ENCODE peak calls at places on chromosomes 1 and 21, in six cellular contexts. One of them, this sample, is unnamed.

GRCh38 chr1:53526451-53527101 is 67.4 kb downstream of the DMRTB1 start:
- DNase-seq in pancreas: no peak
- DNase-seq in OCI-LY7: no peak
- DNase-seq in LNCaP clone FGC: no peak
- DNase-seq in CD8-positive, alpha-beta T cell: no peak
- DNase-seq in IMR-90: peak; percentile 88
- DNase-seq in this sample: no peak

GRCh38 chr1:19504796-19505693 is 19.7 kb upstream of the CAPZB start:
- DNase-seq in IMR-90: peak; percentile 95
- DNase-seq in LNCaP clone FGC: peak; percentile 70
- DNase-seq in pancreas: no peak
- DNase-seq in OCI-LY7: no peak
- DNase-seq in CD8-positive, alpha-beta T cell: no peak
- DNase-seq in this sample: peak; percentile 55

GRCh38 chr1:11790101-11790879 is 15.5 kb downstream of the MTHFR start:
- DNase-seq in OCI-LY7: no peak
- DNase-seq in CD8-positive, alpha-beta T cell: no peak
- DNase-seq in LNCaP clone FGC: no peak
- DNase-seq in IMR-90: no peak
- DNase-seq in pancreas: no peak
- DNase-seq in this sample: no peak

GRCh38 chr1:110245876-110246620 is 35.9 kb downstream of the KCNC4 start:
- DNase-seq in OCI-LY7: no peak
- DNase-seq in LNCaP clone FGC: peak; percentile 56
- DNase-seq in pancreas: no peak
- DNase-seq in CD8-positive, alpha-beta T cell: no peak
- DNase-seq in IMR-90: no peak
- DNase-seq in this sample: no peak

GRCh38 chr1:68331117-68331865 is 99.0 kb upstream of the WLS start:
- DNase-seq in pancreas: no peak
- DNase-seq in CD8-positive, alpha-beta T cell: no peak
- DNase-seq in LNCaP clone FGC: no peak
- DNase-seq in OCI-LY7: no peak
- DNase-seq in IMR-90: peak; percentile 97
- DNase-seq in this sample: peak; percentile 66

GRCh38 chr1:156571261-156571958 is 955 bp downstream of the IQGAP3 start:
- DNase-seq in pancreas: no peak
- DNase-seq in CD8-positive, alpha-beta T cell: no peak
- DNase-seq in LNCaP clone FGC: no peak
- DNase-seq in OCI-LY7: no peak
- DNase-seq in IMR-90: peak; percentile 96
- DNase-seq in this sample: peak; percentile 62

GRCh38 chr1:244802041-244802440 is 33.4 kb upstream of the COX20 start:
- DNase-seq in LNCaP clone FGC: no peak
- DNase-seq in CD8-positive, alpha-beta T cell: no peak
- DNase-seq in pancreas: peak; percentile 41
- DNase-seq in OCI-LY7: no peak
- DNase-seq in IMR-90: no peak
- DNase-seq in this sample: no peak

GRCh38 chr1:71191520-71191919 is 110.7 kb upstream of the ZRANB2 start:
- DNase-seq in OCI-LY7: no peak
- DNase-seq in pancreas: no peak
- DNase-seq in IMR-90: no peak
- DNase-seq in CD8-positive, alpha-beta T cell: no peak
- DNase-seq in LNCaP clone FGC: no peak
- DNase-seq in this sample: no peak

GRCh38 chr1:41557751-41558455 is 73.4 kb upstream of the EDN2 start:
- DNase-seq in IMR-90: no peak
- DNase-seq in LNCaP clone FGC: no peak
- DNase-seq in pancreas: no peak
- DNase-seq in OCI-LY7: no peak
- DNase-seq in CD8-positive, alpha-beta T cell: no peak
- DNase-seq in this sample: no peak

GRCh38 chr1:26096471-26096870 is 15.2 kb upstream of the PDIK1L start:
- DNase-seq in LNCaP clone FGC: no peak
- DNase-seq in pancreas: no peak
- DNase-seq in IMR-90: no peak
- DNase-seq in OCI-LY7: no peak
- DNase-seq in CD8-positive, alpha-beta T cell: no peak
- DNase-seq in this sample: no peak

GRCh38 chr1:224273651-224274050 is 56.3 kb downstream of the NVL start:
- DNase-seq in OCI-LY7: no peak
- DNase-seq in IMR-90: peak; percentile 87
- DNase-seq in LNCaP clone FGC: no peak
- DNase-seq in CD8-positive, alpha-beta T cell: no peak
- DNase-seq in pancreas: no peak
- DNase-seq in this sample: no peak

GRCh38 chr21:36245649-36246048 is 74.3 kb upstream of the MORC3 start:
- DNase-seq in IMR-90: no peak
- DNase-seq in pancreas: no peak
- DNase-seq in LNCaP clone FGC: no peak
- DNase-seq in CD8-positive, alpha-beta T cell: no peak
- DNase-seq in OCI-LY7: no peak
- DNase-seq in this sample: no peak

GRCh38 chr1:26015358-26015757 is 6.2 kb upstream of the EXTL1 start:
- DNase-seq in OCI-LY7: no peak
- DNase-seq in CD8-positive, alpha-beta T cell: no peak
- DNase-seq in pancreas: no peak
- DNase-seq in IMR-90: peak; percentile 56
- DNase-seq in LNCaP clone FGC: no peak
- DNase-seq in this sample: no peak

GRCh38 chr1:204484948-204485347 is 9.7 kb downstream of the PIK3C2B start:
- DNase-seq in OCI-LY7: no peak
- DNase-seq in LNCaP clone FGC: no peak
- DNase-seq in pancreas: no peak
- DNase-seq in CD8-positive, alpha-beta T cell: no peak
- DNase-seq in IMR-90: no peak
- DNase-seq in this sample: no peak

GRCh38 chr1:227886993-227887696 is 60.6 kb downstream of the WNT9A start:
- DNase-seq in CD8-positive, alpha-beta T cell: no peak
- DNase-seq in OCI-LY7: no peak
- DNase-seq in LNCaP clone FGC: no peak
- DNase-seq in pancreas: peak; percentile 58
- DNase-seq in IMR-90: peak; percentile 45
- DNase-seq in this sample: no peak

GRCh38 chr1:82388679-82389078 is 587.9 kb downstream of the ADGRL2 start:
- DNase-seq in pancreas: no peak
- DNase-seq in LNCaP clone FGC: no peak
- DNase-seq in CD8-positive, alpha-beta T cell: no peak
- DNase-seq in OCI-LY7: no peak
- DNase-seq in IMR-90: peak; percentile 3
- DNase-seq in this sample: peak; percentile 41

GRCh38 chr1:240797050-240797449 is 185.1 kb upstream of the GREM2 start:
- DNase-seq in LNCaP clone FGC: no peak
- DNase-seq in IMR-90: peak; percentile 12
- DNase-seq in pancreas: no peak
- DNase-seq in OCI-LY7: no peak
- DNase-seq in CD8-positive, alpha-beta T cell: no peak
- DNase-seq in this sample: peak; percentile 37

GRCh38 chr1:220685879-220686278 is 4.3 kb upstream of the C1orf115 start:
- DNase-seq in CD8-positive, alpha-beta T cell: no peak
- DNase-seq in OCI-LY7: no peak
- DNase-seq in pancreas: no peak
- DNase-seq in LNCaP clone FGC: no peak
- DNase-seq in IMR-90: no peak
- DNase-seq in this sample: no peak

GRCh38 chr1:44484155-44484688 is 79.2 kb downstream of the RNF220 start:
- DNase-seq in LNCaP clone FGC: no peak
- DNase-seq in CD8-positive, alpha-beta T cell: no peak
- DNase-seq in IMR-90: no peak
- DNase-seq in pancreas: no peak
- DNase-seq in OCI-LY7: no peak
- DNase-seq in this sample: no peak

GRCh38 chr1:36482724-36483388 is at the start of gene CSF3R:
- DNase-seq in CD8-positive, alpha-beta T cell: no peak
- DNase-seq in OCI-LY7: no peak
- DNase-seq in LNCaP clone FGC: no peak
- DNase-seq in pancreas: no peak
- DNase-seq in IMR-90: no peak
- DNase-seq in this sample: no peak
- H3K4me3 ChIP-seq in CD8-positive, alpha-beta T cell: no peak within 1 kb of the TSS
- H3K4me3 ChIP-seq in OCI-LY7: no peak within 1 kb of the TSS
- H3K4me3 ChIP-seq in LNCaP clone FGC: no peak within 1 kb of the TSS
- H3K4me3 ChIP-seq in pancreas: peak within 1 kb of the TSS; percentile 20
- H3K4me3 ChIP-seq in IMR-90: no peak within 1 kb of the TSS
- H3K4me3 ChIP-seq in this sample: no peak within 1 kb of the TSS

GRCh38 chr1:197808843-197809242 is 33.6 kb upstream of the DENND1B start:
- DNase-seq in OCI-LY7: no peak
- DNase-seq in pancreas: no peak
- DNase-seq in LNCaP clone FGC: no peak
- DNase-seq in IMR-90: no peak
- DNase-seq in CD8-positive, alpha-beta T cell: no peak
- DNase-seq in this sample: no peak
- H3K4me3 ChIP-seq in OCI-LY7: no peak overlapping the region
- H3K4me3 ChIP-seq in pancreas: no peak overlapping the region
- H3K4me3 ChIP-seq in LNCaP clone FGC: no peak overlapping the region
- H3K4me3 ChIP-seq in IMR-90: no peak overlapping the region
- H3K4me3 ChIP-seq in CD8-positive, alpha-beta T cell: no peak overlapping the region
- H3K4me3 ChIP-seq in this sample: no peak overlapping the region

DNA sequence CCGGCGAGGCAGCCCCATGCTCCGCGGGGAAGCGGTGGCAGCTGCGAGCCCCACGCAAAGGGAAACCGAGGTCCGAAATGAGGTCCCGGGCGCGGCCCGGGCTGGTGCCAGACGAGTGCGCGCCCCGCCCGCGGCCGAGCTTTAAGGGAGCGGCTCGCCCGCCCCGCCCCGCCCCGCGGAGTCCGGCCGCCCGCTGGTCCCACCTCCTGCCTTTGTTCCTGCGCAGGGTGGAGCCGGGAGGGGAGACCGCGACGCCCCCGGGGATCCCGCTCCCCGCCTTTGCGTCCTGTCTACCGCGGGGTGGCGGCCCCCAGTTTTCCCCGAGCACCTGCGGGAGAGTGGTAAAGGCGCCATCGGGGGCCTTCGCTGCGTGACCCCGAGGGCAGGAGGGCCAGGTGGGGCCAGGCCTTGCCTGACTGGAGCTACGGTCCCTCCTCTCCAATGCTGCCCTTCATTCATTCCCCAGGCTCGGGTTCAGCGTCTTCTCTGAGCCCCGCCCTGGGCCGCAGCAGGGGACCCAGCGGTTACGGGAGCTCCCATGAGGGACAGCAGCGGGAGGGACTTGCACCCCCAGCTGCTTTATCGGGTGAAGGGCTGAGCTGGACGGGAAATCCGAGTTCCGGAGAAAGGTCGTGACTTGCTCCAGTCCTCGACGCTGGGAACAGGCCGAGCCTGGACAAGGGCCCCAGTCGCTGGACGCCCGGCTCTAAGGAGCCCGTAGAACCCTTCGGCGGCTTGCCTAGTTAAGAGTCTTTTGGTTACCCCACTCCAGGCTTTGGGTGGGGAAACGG is at the start of gene HES2:
- DNase-seq in CD8-positive, alpha-beta T cell: no peak
- DNase-seq in pancreas: peak; percentile 70
- DNase-seq in OCI-LY7: no peak
- DNase-seq in LNCaP clone FGC: no peak
- DNase-seq in IMR-90: no peak
- DNase-seq in this sample: peak; percentile 49
- H3K4me3 ChIP-seq in CD8-positive, alpha-beta T cell: no peak within 1 kb of the TSS
- H3K4me3 ChIP-seq in pancreas: peak within 1 kb of the TSS; percentile 43
- H3K4me3 ChIP-seq in OCI-LY7: no peak within 1 kb of the TSS
- H3K4me3 ChIP-seq in LNCaP clone FGC: peak within 1 kb of the TSS; percentile 48
- H3K4me3 ChIP-seq in IMR-90: no peak within 1 kb of the TSS
- H3K4me3 ChIP-seq in this sample: peak within 1 kb of the TSS; percentile 41

GRCh38 chr21:41816583-41817165 is 49.8 kb upstream of the RIPK4 start:
- DNase-seq in pancreas: peak; percentile 82
- DNase-seq in OCI-LY7: peak; percentile 82
- DNase-seq in IMR-90: peak; percentile 46
- DNase-seq in CD8-positive, alpha-beta T cell: peak; percentile 31
- DNase-seq in LNCaP clone FGC: no peak
- DNase-seq in this sample: peak; percentile 41

GRCh38 chr21:41819236-41819855 is 52.5 kb upstream of the RIPK4 start:
- DNase-seq in CD8-positive, alpha-beta T cell: no peak
- DNase-seq in OCI-LY7: no peak
- DNase-seq in LNCaP clone FGC: no peak
- DNase-seq in pancreas: no peak
- DNase-seq in IMR-90: no peak
- DNase-seq in this sample: no peak

GRCh38 chr21:41817877-41818855 is 51.3 kb upstream of the RIPK4 start:
- DNase-seq in pancreas: no peak
- DNase-seq in CD8-positive, alpha-beta T cell: no peak
- DNase-seq in IMR-90: no peak
- DNase-seq in OCI-LY7: no peak
- DNase-seq in LNCaP clone FGC: no peak
- DNase-seq in this sample: no peak

GRCh38 chr21:41815652-41816582 is 49.1 kb upstream of the RIPK4 start:
- DNase-seq in CD8-positive, alpha-beta T cell: no peak
- DNase-seq in OCI-LY7: no peak
- DNase-seq in LNCaP clone FGC: no peak
- DNase-seq in pancreas: no peak
- DNase-seq in IMR-90: no peak
- DNase-seq in this sample: no peak

GRCh38 chr21:41817228-41817627 is 50.4 kb upstream of the RIPK4 start:
- DNase-seq in pancreas: no peak
- DNase-seq in CD8-positive, alpha-beta T cell: no peak
- DNase-seq in IMR-90: peak; percentile 83
- DNase-seq in LNCaP clone FGC: peak; percentile 36
- DNase-seq in OCI-LY7: peak; percentile 79
- DNase-seq in this sample: peak; percentile 68
- H3K4me3 ChIP-seq in pancreas: no peak overlapping the region
- H3K4me3 ChIP-seq in CD8-positive, alpha-beta T cell: no peak overlapping the region
- H3K4me3 ChIP-seq in IMR-90: no peak overlapping the region
- H3K4me3 ChIP-seq in LNCaP clone FGC: no peak overlapping the region
- H3K4me3 ChIP-seq in OCI-LY7: no peak overlapping the region
- H3K4me3 ChIP-seq in this sample: no peak overlapping the region

This sample was measured in MG63.